ENCODE peak calls at places on chromosomes 1 and 21, in eight cellular contexts. One of them, this sample, is unnamed.

GRCh38 chr1:199113265-199113869 is 474.5 kb downstream of the PTPRC start:
- DNase-seq in ACHN: peak
- DNase-seq in T47D: peak
- DNase-seq in ureter: no peak
- DNase-seq in effector CD4-positive, alpha-beta T cell: peak
- DNase-seq in stimulated activated CD8-positive, alpha-beta memory T cell treated with anti-CD3 and anti-CD28 coated beads, Interleukin-4, amount 100 ng/mL, for 24 hours: peak
- DNase-seq in lower lobe of right lung: peak
- DNase-seq in SHP77: peak
- DNase-seq in this sample: no peak

GRCh38 chr1:4655674-4656532 is 1.5 kb downstream of the AJAP1 start:
- DNase-seq in ACHN: peak
- DNase-seq in T47D: peak
- DNase-seq in ureter: peak
- DNase-seq in effector CD4-positive, alpha-beta T cell: no peak
- DNase-seq in stimulated activated CD8-positive, alpha-beta memory T cell treated with anti-CD3 and anti-CD28 coated beads, Interleukin-4, amount 100 ng/mL, for 24 hours: no peak
- DNase-seq in lower lobe of right lung: no peak
- DNase-seq in SHP77: peak
- DNase-seq in this sample: peak

GRCh38 chr1:1060281-1061000 is 13.7 kb downstream of the RNF223 start:
- DNase-seq in ACHN: no peak
- DNase-seq in T47D: no peak
- DNase-seq in ureter: no peak
- DNase-seq in effector CD4-positive, alpha-beta T cell: no peak
- DNase-seq in stimulated activated CD8-positive, alpha-beta memory T cell treated with anti-CD3 and anti-CD28 coated beads, Interleukin-4, amount 100 ng/mL, for 24 hours: no peak
- DNase-seq in lower lobe of right lung: no peak
- DNase-seq in SHP77: no peak
- DNase-seq in this sample: no peak

GRCh38 chr1:175222296-175222938 is 29.8 kb upstream of the KIAA0040 start:
- DNase-seq in ACHN: no peak
- DNase-seq in T47D: no peak
- DNase-seq in ureter: no peak
- DNase-seq in effector CD4-positive, alpha-beta T cell: no peak
- DNase-seq in stimulated activated CD8-positive, alpha-beta memory T cell treated with anti-CD3 and anti-CD28 coated beads, Interleukin-4, amount 100 ng/mL, for 24 hours: no peak
- DNase-seq in lower lobe of right lung: no peak
- DNase-seq in SHP77: no peak
- DNase-seq in this sample: no peak

GRCh38 chr21:32410916-32411315 is 1.6 kb upstream of the EVA1C start:
- DNase-seq in ACHN: no peak
- DNase-seq in T47D: no peak
- DNase-seq in ureter: no peak
- DNase-seq in effector CD4-positive, alpha-beta T cell: no peak
- DNase-seq in stimulated activated CD8-positive, alpha-beta memory T cell treated with anti-CD3 and anti-CD28 coated beads, Interleukin-4, amount 100 ng/mL, for 24 hours: no peak
- DNase-seq in lower lobe of right lung: no peak
- DNase-seq in SHP77: no peak
- DNase-seq in this sample: no peak

GRCh38 chr21:45523411-45524101 is 18.7 kb downstream of the SLC19A1 start:
- DNase-seq in ACHN: no peak
- DNase-seq in T47D: no peak
- DNase-seq in ureter: peak
- DNase-seq in effector CD4-positive, alpha-beta T cell: no peak
- DNase-seq in stimulated activated CD8-positive, alpha-beta memory T cell treated with anti-CD3 and anti-CD28 coated beads, Interleukin-4, amount 100 ng/mL, for 24 hours: no peak
- DNase-seq in lower lobe of right lung: peak
- DNase-seq in SHP77: no peak
- DNase-seq in this sample: no peak

GRCh38 chr1:67724928-67725560 is 40.0 kb downstream of the GADD45A start:
- DNase-seq in ACHN: peak
- DNase-seq in T47D: peak
- DNase-seq in ureter: peak
- DNase-seq in effector CD4-positive, alpha-beta T cell: no peak
- DNase-seq in stimulated activated CD8-positive, alpha-beta memory T cell treated with anti-CD3 and anti-CD28 coated beads, Interleukin-4, amount 100 ng/mL, for 24 hours: no peak
- DNase-seq in lower lobe of right lung: no peak
- DNase-seq in SHP77: peak
- DNase-seq in this sample: no peak

GRCh38 chr1:216533786-216534185 is 110.5 kb upstream of the USH2A start:
- DNase-seq in ACHN: no peak
- DNase-seq in T47D: no peak
- DNase-seq in ureter: no peak
- DNase-seq in effector CD4-positive, alpha-beta T cell: no peak
- DNase-seq in stimulated activated CD8-positive, alpha-beta memory T cell treated with anti-CD3 and anti-CD28 coated beads, Interleukin-4, amount 100 ng/mL, for 24 hours: no peak
- DNase-seq in lower lobe of right lung: no peak
- DNase-seq in SHP77: no peak
- DNase-seq in this sample: no peak

GRCh38 chr1:21334214-21335087 is 44.2 kb upstream of the ECE1 start:
- DNase-seq in ACHN: peak
- DNase-seq in T47D: peak
- DNase-seq in ureter: peak
- DNase-seq in effector CD4-positive, alpha-beta T cell: peak
- DNase-seq in stimulated activated CD8-positive, alpha-beta memory T cell treated with anti-CD3 and anti-CD28 coated beads, Interleukin-4, amount 100 ng/mL, for 24 hours: peak
- DNase-seq in lower lobe of right lung: peak
- DNase-seq in SHP77: peak
- DNase-seq in this sample: no peak

GRCh38 chr1:148388260-148389026 is 94.7 kb downstream of the PPIAL4G start:
- DNase-seq in ACHN: peak
- DNase-seq in T47D: peak
- DNase-seq in ureter: peak
- DNase-seq in effector CD4-positive, alpha-beta T cell: peak
- DNase-seq in stimulated activated CD8-positive, alpha-beta memory T cell treated with anti-CD3 and anti-CD28 coated beads, Interleukin-4, amount 100 ng/mL, for 24 hours: peak
- DNase-seq in lower lobe of right lung: peak
- DNase-seq in SHP77: peak
- DNase-seq in this sample: peak

GRCh38 chr1:166573199-166573598 is 266.1 kb upstream of the POGK start:
- DNase-seq in ACHN: no peak
- DNase-seq in T47D: no peak
- DNase-seq in ureter: no peak
- DNase-seq in effector CD4-positive, alpha-beta T cell: no peak
- DNase-seq in stimulated activated CD8-positive, alpha-beta memory T cell treated with anti-CD3 and anti-CD28 coated beads, Interleukin-4, amount 100 ng/mL, for 24 hours: no peak
- DNase-seq in lower lobe of right lung: no peak
- DNase-seq in SHP77: no peak
- DNase-seq in this sample: no peak

GRCh38 chr1:59994302-59995198 is 68.0 kb upstream of the CYP2J2 start:
- DNase-seq in ACHN: no peak
- DNase-seq in T47D: no peak
- DNase-seq in ureter: no peak
- DNase-seq in effector CD4-positive, alpha-beta T cell: no peak
- DNase-seq in stimulated activated CD8-positive, alpha-beta memory T cell treated with anti-CD3 and anti-CD28 coated beads, Interleukin-4, amount 100 ng/mL, for 24 hours: no peak
- DNase-seq in lower lobe of right lung: no peak
- DNase-seq in SHP77: no peak
- DNase-seq in this sample: no peak

GRCh38 chr1:228074954-228075730 is 7.4 kb upstream of the ARF1 start:
- DNase-seq in ACHN: no peak
- DNase-seq in T47D: peak
- DNase-seq in ureter: no peak
- DNase-seq in effector CD4-positive, alpha-beta T cell: no peak
- DNase-seq in stimulated activated CD8-positive, alpha-beta memory T cell treated with anti-CD3 and anti-CD28 coated beads, Interleukin-4, amount 100 ng/mL, for 24 hours: no peak
- DNase-seq in lower lobe of right lung: peak
- DNase-seq in SHP77: no peak
- DNase-seq in this sample: no peak

GRCh38 chr1:227780101-227781044 is 35.1 kb upstream of the PRSS38 start:
- DNase-seq in ACHN: no peak
- DNase-seq in T47D: no peak
- DNase-seq in ureter: peak
- DNase-seq in effector CD4-positive, alpha-beta T cell: no peak
- DNase-seq in stimulated activated CD8-positive, alpha-beta memory T cell treated with anti-CD3 and anti-CD28 coated beads, Interleukin-4, amount 100 ng/mL, for 24 hours: no peak
- DNase-seq in lower lobe of right lung: peak
- DNase-seq in SHP77: no peak
- DNase-seq in this sample: no peak

GRCh38 chr1:25065246-25066238 is 135.5 kb upstream of the RUNX3 start:
- DNase-seq in ACHN: no peak
- DNase-seq in T47D: no peak
- DNase-seq in ureter: no peak
- DNase-seq in effector CD4-positive, alpha-beta T cell: peak
- DNase-seq in stimulated activated CD8-positive, alpha-beta memory T cell treated with anti-CD3 and anti-CD28 coated beads, Interleukin-4, amount 100 ng/mL, for 24 hours: peak
- DNase-seq in lower lobe of right lung: peak
- DNase-seq in SHP77: no peak
- DNase-seq in this sample: no peak

GRCh38 chr1:52641307-52641706 is 8.3 kb downstream of the SHISAL2A start:
- DNase-seq in ACHN: no peak
- DNase-seq in T47D: no peak
- DNase-seq in ureter: no peak
- DNase-seq in effector CD4-positive, alpha-beta T cell: no peak
- DNase-seq in stimulated activated CD8-positive, alpha-beta memory T cell treated with anti-CD3 and anti-CD28 coated beads, Interleukin-4, amount 100 ng/mL, for 24 hours: no peak
- DNase-seq in lower lobe of right lung: no peak
- DNase-seq in SHP77: no peak
- DNase-seq in this sample: no peak

GRCh38 chr1:95086949-95087533 is 14.3 kb upstream of the ALG14 start:
- DNase-seq in ACHN: peak
- DNase-seq in T47D: no peak
- DNase-seq in ureter: no peak
- DNase-seq in effector CD4-positive, alpha-beta T cell: no peak
- DNase-seq in stimulated activated CD8-positive, alpha-beta memory T cell treated with anti-CD3 and anti-CD28 coated beads, Interleukin-4, amount 100 ng/mL, for 24 hours: no peak
- DNase-seq in lower lobe of right lung: no peak
- DNase-seq in SHP77: no peak
- DNase-seq in this sample: peak

GRCh38 chr1:6508154-6508875 is 16.8 kb upstream of the PLEKHG5 start:
- DNase-seq in ACHN: no peak
- DNase-seq in T47D: no peak
- DNase-seq in ureter: no peak
- DNase-seq in effector CD4-positive, alpha-beta T cell: no peak
- DNase-seq in stimulated activated CD8-positive, alpha-beta memory T cell treated with anti-CD3 and anti-CD28 coated beads, Interleukin-4, amount 100 ng/mL, for 24 hours: no peak
- DNase-seq in lower lobe of right lung: no peak
- DNase-seq in SHP77: peak
- DNase-seq in this sample: no peak

GRCh38 chr1:31073044-31073443 is 7.5 kb upstream of the PUM1 start:
- DNase-seq in ACHN: no peak
- DNase-seq in T47D: no peak
- DNase-seq in ureter: no peak
- DNase-seq in effector CD4-positive, alpha-beta T cell: no peak
- DNase-seq in stimulated activated CD8-positive, alpha-beta memory T cell treated with anti-CD3 and anti-CD28 coated beads, Interleukin-4, amount 100 ng/mL, for 24 hours: no peak
- DNase-seq in lower lobe of right lung: no peak
- DNase-seq in SHP77: no peak
- DNase-seq in this sample: no peak

GRCh38 chr1:111769517-111770146 is 13.9 kb downstream of the DDX20 start:
- DNase-seq in ACHN: peak
- DNase-seq in T47D: peak
- DNase-seq in ureter: no peak
- DNase-seq in effector CD4-positive, alpha-beta T cell: peak
- DNase-seq in stimulated activated CD8-positive, alpha-beta memory T cell treated with anti-CD3 and anti-CD28 coated beads, Interleukin-4, amount 100 ng/mL, for 24 hours: peak
- DNase-seq in lower lobe of right lung: no peak
- DNase-seq in SHP77: no peak
- DNase-seq in this sample: peak

GRCh38 chr1:41874903-41875411 is 43.8 kb downstream of the HIVEP3 start:
- DNase-seq in ACHN: no peak
- DNase-seq in T47D: no peak
- DNase-seq in ureter: no peak
- DNase-seq in effector CD4-positive, alpha-beta T cell: no peak
- DNase-seq in stimulated activated CD8-positive, alpha-beta memory T cell treated with anti-CD3 and anti-CD28 coated beads, Interleukin-4, amount 100 ng/mL, for 24 hours: no peak
- DNase-seq in lower lobe of right lung: no peak
- DNase-seq in SHP77: no peak
- DNase-seq in this sample: no peak

GRCh38 chr1:233487415-233487814 is 126.5 kb upstream of the KCNK1 start:
- DNase-seq in ACHN: no peak
- DNase-seq in T47D: no peak
- DNase-seq in ureter: no peak
- DNase-seq in effector CD4-positive, alpha-beta T cell: no peak
- DNase-seq in stimulated activated CD8-positive, alpha-beta memory T cell treated with anti-CD3 and anti-CD28 coated beads, Interleukin-4, amount 100 ng/mL, for 24 hours: no peak
- DNase-seq in lower lobe of right lung: no peak
- DNase-seq in SHP77: no peak
- DNase-seq in this sample: no peak

GRCh38 chr21:44919111-44919912 is 1.4 kb downstream of the ITGB2 start:
- DNase-seq in ACHN: no peak
- DNase-seq in T47D: no peak
- DNase-seq in ureter: no peak
- DNase-seq in effector CD4-positive, alpha-beta T cell: no peak
- DNase-seq in stimulated activated CD8-positive, alpha-beta memory T cell treated with anti-CD3 and anti-CD28 coated beads, Interleukin-4, amount 100 ng/mL, for 24 hours: no peak
- DNase-seq in lower lobe of right lung: peak
- DNase-seq in SHP77: no peak
- DNase-seq in this sample: no peak

GRCh38 chr1:12708956-12709555 is 6.9 kb upstream of the AADACL3 start:
- DNase-seq in ACHN: no peak
- DNase-seq in T47D: no peak
- DNase-seq in ureter: no peak
- DNase-seq in effector CD4-positive, alpha-beta T cell: no peak
- DNase-seq in stimulated activated CD8-positive, alpha-beta memory T cell treated with anti-CD3 and anti-CD28 coated beads, Interleukin-4, amount 100 ng/mL, for 24 hours: no peak
- DNase-seq in lower lobe of right lung: no peak
- DNase-seq in SHP77: no peak
- DNase-seq in this sample: no peak

GRCh38 chr1:28195780-28196179 is 19.3 kb upstream of the PTAFR start:
- DNase-seq in ACHN: no peak
- DNase-seq in T47D: no peak
- DNase-seq in ureter: no peak
- DNase-seq in effector CD4-positive, alpha-beta T cell: no peak
- DNase-seq in stimulated activated CD8-positive, alpha-beta memory T cell treated with anti-CD3 and anti-CD28 coated beads, Interleukin-4, amount 100 ng/mL, for 24 hours: no peak
- DNase-seq in lower lobe of right lung: no peak
- DNase-seq in SHP77: no peak
- DNase-seq in this sample: no peak

GRCh38 chr21:20943476-20944085 is 54.6 kb upstream of the NCAM2 start:
- DNase-seq in ACHN: no peak
- DNase-seq in T47D: no peak
- DNase-seq in ureter: no peak
- DNase-seq in effector CD4-positive, alpha-beta T cell: no peak
- DNase-seq in stimulated activated CD8-positive, alpha-beta memory T cell treated with anti-CD3 and anti-CD28 coated beads, Interleukin-4, amount 100 ng/mL, for 24 hours: no peak
- DNase-seq in lower lobe of right lung: no peak
- DNase-seq in SHP77: no peak
- DNase-seq in this sample: no peak

GRCh38 chr1:242240061-242240460 is 241.2 kb upstream of the MAP1LC3C start:
- DNase-seq in ACHN: peak
- DNase-seq in T47D: no peak
- DNase-seq in ureter: no peak
- DNase-seq in effector CD4-positive, alpha-beta T cell: no peak
- DNase-seq in stimulated activated CD8-positive, alpha-beta memory T cell treated with anti-CD3 and anti-CD28 coated beads, Interleukin-4, amount 100 ng/mL, for 24 hours: no peak
- DNase-seq in lower lobe of right lung: no peak
- DNase-seq in SHP77: no peak
- DNase-seq in this sample: no peak

This sample was measured in HuH-7.5.